ENCODE peak calls at places on chromosomes 7 and 10, in six cellular contexts. S is AG04449, L is GM10248, O is IMR-90, C is mammary epithelial cell, J is body of pancreas. Z is an unnamed sample.

GRCh38 chr10:110081914-110082313 is 74.1 kb downstream of the ADD3 start:
- DNase-seq in S (no peak), L (no peak), O (no peak), C (peak), J (no peak), Z (peak)

GRCh38 chr10:29543715-29544114 is 91.1 kb downstream of the SVIL start:
- DNase-seq in S (no peak), L (no peak), O (no peak), C (no peak), J (no peak), Z (no peak)

GRCh38 chr10:100516847-100517246 is 2.8 kb downstream of the SEC31B start:
- DNase-seq in S (no peak), L (no peak), O (no peak), C (no peak), J (no peak), Z (no peak)

GRCh38 chr7:139943391-139943790 is 114.3 kb downstream of the TBXAS1 start:
- DNase-seq in S (no peak), L (no peak), O (no peak), C (no peak), J (no peak), Z (no peak)

GRCh38 chr7:106657085-106657991 is 3.6 kb downstream of the CCDC71L start:
- DNase-seq in S (no peak), L (no peak), O (peak), C (no peak), J (no peak), Z (no peak)

GRCh38 chr7:111137296-111138195 is 46.6 kb downstream of the LRRN3 start:
- DNase-seq in S (no peak), L (no peak), O (peak), C (peak), J (no peak), Z (no peak)

GRCh38 chr10:51204691-51205090 is 130.4 kb downstream of the PRKG1 start:
- DNase-seq in S (no peak), L (no peak), O (peak), C (no peak), J (no peak), Z (no peak)

GRCh38 chr10:1381339-1381738 is 325.2 kb downstream of the WDR37 start:
- DNase-seq in S (no peak), L (no peak), O (no peak), C (no peak), J (no peak), Z (no peak)

GRCh38 chr7:98178321-98178720 is 32.9 kb upstream of the BHLHA15 start:
- DNase-seq in S (no peak), L (no peak), O (no peak), C (peak), J (peak), Z (no peak)

GRCh38 chr7:18508441-18509427 is 13.2 kb downstream of the HDAC9 start:
- DNase-seq in S (peak), L (peak), O (peak), C (peak), J (no peak), Z (peak)

GRCh38 chr10:58322072-58322834 is 12.6 kb upstream of the UBE2D1 start:
- DNase-seq in S (no peak), L (no peak), O (peak), C (peak), J (no peak), Z (peak)

GRCh38 chr7:131173148-131173890 is 154.4 kb upstream of the MKLN1 start:
- DNase-seq in S (no peak), L (no peak), O (peak), C (no peak), J (no peak), Z (no peak)

GRCh38 chr10:123800299-123800698 is 91.3 kb downstream of the CPXM2 start:
- DNase-seq in S (no peak), L (no peak), O (no peak), C (peak), J (no peak), Z (no peak)

GRCh38 chr7:143299346-143299745 is 11.2 kb downstream of the CASP2 start:
- DNase-seq in S (no peak), L (no peak), O (peak), C (no peak), J (no peak), Z (no peak)

GRCh38 chr10:80171248-80171660 is 34.1 kb downstream of the ANXA11 start:
- DNase-seq in S (no peak), L (no peak), O (no peak), C (no peak), J (no peak), Z (peak)

GRCh38 chr7:157467496-157468212 is 130.8 kb downstream of the DNAJB6 start:
- DNase-seq in S (no peak), L (no peak), O (no peak), C (no peak), J (no peak), Z (no peak)

GRCh38 chr10:114626841-114627240 is 31.2 kb downstream of the ABLIM1 start:
- DNase-seq in S (no peak), L (no peak), O (peak), C (peak), J (no peak), Z (no peak)

GRCh38 chr10:9254353-9254752 is 1199.9 kb downstream of the GATA3 start:
- DNase-seq in S (no peak), L (no peak), O (peak), C (peak), J (no peak), Z (no peak)

GRCh38 chr7:137081694-137082093 is 213.2 kb downstream of the CHRM2 start:
- DNase-seq in S (peak), L (no peak), O (peak), C (peak), J (peak), Z (no peak)

GRCh38 chr7:144588535-144588934 is 185.0 kb upstream of the NOBOX start:
- DNase-seq in S (no peak), L (no peak), O (no peak), C (no peak), J (no peak), Z (no peak)

GRCh38 chr10:6174201-6174874 is 28.4 kb upstream of the PFKFB3 start:
- DNase-seq in S (no peak), L (no peak), O (no peak), C (no peak), J (peak), Z (no peak)

GRCh38 chr7:19327011-19327410 is 181.8 kb upstream of the FERD3L start:
- DNase-seq in S (no peak), L (no peak), O (peak), C (no peak), J (no peak), Z (no peak)

GRCh38 chr10:117000580-117000979 is 4.4 kb downstream of the SHTN1 start:
- DNase-seq in S (no peak), L (no peak), O (no peak), C (no peak), J (no peak), Z (no peak)

GRCh38 chr7:113331155-113331898 is 213.0 kb upstream of the SMIM30 start:
- DNase-seq in S (no peak), L (no peak), O (no peak), C (no peak), J (no peak), Z (no peak)

GRCh38 chr10:119973261-119973660 is 80.7 kb downstream of the SEC23IP start:
- DNase-seq in S (no peak), L (no peak), O (peak), C (peak), J (no peak), Z (no peak)

GRCh38 chr10:126084369-126084768 is 188.0 kb downstream of the FANK1 start:
- DNase-seq in S (no peak), L (no peak), O (no peak), C (no peak), J (no peak), Z (no peak)

GRCh38 chr10:126087274-126087673 is 190.9 kb downstream of the FANK1 start:
- DNase-seq in S (no peak), L (no peak), O (no peak), C (no peak), J (no peak), Z (no peak)

GRCh38 chr10:126090911-126091728 is 194.8 kb downstream of the FANK1 start:
- DNase-seq in S (peak), L (no peak), O (peak), C (peak), J (no peak), Z (peak)

GRCh38 chr10:126092806-126093205 is 196.4 kb downstream of the FANK1 start:
- DNase-seq in S (no peak), L (no peak), O (peak), C (no peak), J (no peak), Z (no peak)

DNA sequence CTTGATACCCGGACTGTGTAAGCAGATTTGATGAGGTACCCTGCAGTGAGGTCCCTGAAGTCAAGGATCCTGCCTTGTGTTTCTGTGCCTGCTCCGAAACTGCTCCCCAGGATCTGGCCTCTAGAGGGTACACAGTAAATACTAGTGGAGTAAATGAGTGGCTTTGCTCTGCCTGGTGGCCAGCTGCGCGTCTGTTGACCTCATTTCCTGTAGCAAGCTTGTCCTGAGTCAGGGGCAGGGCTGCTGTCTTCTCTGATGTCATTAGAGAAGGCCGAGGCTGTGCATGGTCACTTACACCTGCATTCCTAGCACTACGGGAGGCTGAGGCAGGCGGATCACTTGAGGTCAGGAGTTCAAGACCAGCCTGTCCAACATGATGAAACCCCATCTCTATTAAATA is 191.8 kb downstream of the FANK1 start:
- DNase-seq in S (no peak), L (no peak), O (peak), C (no peak), J (no peak), Z (no peak)
- TF ChIP-seq CTCF in S (no peak), L (no peak), O (peak), C (no peak), J (no peak), Z (no peak)

GRCh38 chr10:47206449-47207279 is 93.3 kb upstream of the GDF10 start:
- DNase-seq in S (no peak), L (no peak), O (no peak), C (no peak), J (no peak), Z (no peak)
- TF ChIP-seq CTCF in S (no peak), L (no peak), O (no peak), C (no peak), J (no peak), Z (no peak)

DNA sequence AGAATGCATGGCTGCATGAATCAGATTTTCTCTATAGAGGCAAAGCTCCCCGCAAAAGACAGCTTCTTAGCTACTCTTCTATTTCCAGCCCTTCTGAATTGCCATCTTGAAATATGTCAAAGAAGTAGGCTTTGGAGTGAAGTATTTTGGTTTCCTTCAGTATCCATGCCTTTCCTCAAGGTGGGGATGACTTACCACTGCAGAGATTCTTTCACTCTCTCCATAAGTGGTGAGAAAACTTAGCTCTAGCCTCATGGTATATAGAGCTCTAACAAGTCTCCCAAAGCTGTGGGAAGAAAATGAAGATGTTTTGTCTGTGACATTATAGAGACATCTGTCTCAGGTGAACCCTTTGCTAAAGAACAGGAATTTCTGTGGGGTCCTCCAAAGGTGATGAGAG is 89.6 kb upstream of the ITGB1 start:
- DNase-seq in S (no peak), L (no peak), O (peak), C (no peak), J (no peak), Z (no peak)
- TF ChIP-seq CTCF in S (peak), L (no peak), O (peak), C (no peak), J (no peak), Z (no peak)

GRCh38 chr10:132129431-132129830 is 57.3 kb upstream of the DPYSL4 start:
- DNase-seq in S (no peak), L (no peak), O (no peak), C (no peak), J (no peak), Z (no peak)
- TF ChIP-seq CTCF in S (no peak), L (no peak), O (no peak), C (no peak), J (no peak), Z (no peak)

GRCh38 chr7:154598405-154598804 is 404.5 kb downstream of the PAXIP1 start:
- DNase-seq in S (no peak), L (no peak), O (no peak), C (no peak), J (no peak), Z (no peak)
- TF ChIP-seq CTCF in S (no peak), L (no peak), O (no peak), C (no peak), J (no peak), Z (no peak)

GRCh38 chr10:127813290-127813689 is 76.3 kb downstream of the FOXI2 start:
- DNase-seq in S (no peak), L (no peak), O (no peak), C (no peak), J (no peak), Z (no peak)
- TF ChIP-seq CTCF in S (no peak), L (no peak), O (no peak), C (peak), J (no peak), Z (no peak)

Z was measured in Calu3.